ENCODE peak calls at places on chromosomes 16 and 17, in nine cellular contexts. One of them, this sample, is unnamed.

GRCh38 chr17:49553676-49554335 is 21.9 kb upstream of the NXPH3 start:
- DNase-seq in neural progenitor cell: peak; percentile 1
- DNase-seq in GM12865: no peak
- DNase-seq in cardiac muscle cell: no peak
- DNase-seq in CD4-positive, alpha-beta memory T cell: no peak
- DNase-seq in gastrocnemius medialis: no peak
- DNase-seq in NT2/D1: no peak
- DNase-seq in skeletal muscle cell: no peak
- DNase-seq in pancreas: no peak
- DNase-seq in this sample: no peak

GRCh38 chr17:42288985-42289862 is 926 bp downstream of the STAT5A start:
- DNase-seq in neural progenitor cell: no peak
- DNase-seq in GM12865: peak; percentile 58
- DNase-seq in cardiac muscle cell: no peak
- DNase-seq in CD4-positive, alpha-beta memory T cell: peak; percentile 56
- DNase-seq in gastrocnemius medialis: peak; percentile 48
- DNase-seq in NT2/D1: no peak
- DNase-seq in skeletal muscle cell: no peak
- DNase-seq in pancreas: peak; percentile 76
- DNase-seq in this sample: no peak

GRCh38 chr17:42230225-42230624 is 35.9 kb upstream of the GHDC start:
- DNase-seq in neural progenitor cell: no peak
- DNase-seq in GM12865: peak; percentile 16
- DNase-seq in cardiac muscle cell: no peak
- DNase-seq in CD4-positive, alpha-beta memory T cell: no peak
- DNase-seq in gastrocnemius medialis: no peak
- DNase-seq in NT2/D1: no peak
- DNase-seq in skeletal muscle cell: no peak
- DNase-seq in pancreas: no peak
- DNase-seq in this sample: no peak

GRCh38 chr17:22286337-22287041 is 594.2 kb downstream of the KCNJ18 start:
- DNase-seq in neural progenitor cell: no peak
- DNase-seq in GM12865: no peak
- DNase-seq in cardiac muscle cell: no peak
- DNase-seq in CD4-positive, alpha-beta memory T cell: no peak
- DNase-seq in gastrocnemius medialis: no peak
- DNase-seq in NT2/D1: no peak
- DNase-seq in skeletal muscle cell: no peak
- DNase-seq in pancreas: no peak
- DNase-seq in this sample: no peak

GRCh38 chr17:54971147-54971546 is 2.6 kb downstream of the STXBP4 start:
- DNase-seq in neural progenitor cell: no peak
- DNase-seq in GM12865: no peak
- DNase-seq in cardiac muscle cell: no peak
- DNase-seq in CD4-positive, alpha-beta memory T cell: no peak
- DNase-seq in gastrocnemius medialis: no peak
- DNase-seq in NT2/D1: no peak
- DNase-seq in skeletal muscle cell: no peak
- DNase-seq in pancreas: no peak
- DNase-seq in this sample: no peak

GRCh38 chr16:48511071-48511540 is 98.9 kb downstream of the N4BP1 start:
- DNase-seq in neural progenitor cell: peak; percentile 25
- DNase-seq in GM12865: no peak
- DNase-seq in cardiac muscle cell: peak; percentile 76
- DNase-seq in CD4-positive, alpha-beta memory T cell: no peak
- DNase-seq in gastrocnemius medialis: no peak
- DNase-seq in NT2/D1: peak; percentile 36
- DNase-seq in skeletal muscle cell: peak; percentile 45
- DNase-seq in pancreas: no peak
- DNase-seq in this sample: no peak

GRCh38 chr17:50355336-50355700 is 9.4 kb downstream of the XYLT2 start:
- DNase-seq in neural progenitor cell: no peak
- DNase-seq in GM12865: no peak
- DNase-seq in cardiac muscle cell: no peak
- DNase-seq in CD4-positive, alpha-beta memory T cell: no peak
- DNase-seq in gastrocnemius medialis: no peak
- DNase-seq in NT2/D1: no peak
- DNase-seq in skeletal muscle cell: no peak
- DNase-seq in pancreas: no peak
- DNase-seq in this sample: no peak

GRCh38 chr17:37110816-37111215 is 162.1 kb downstream of the AATF start:
- DNase-seq in neural progenitor cell: peak; percentile 41
- DNase-seq in GM12865: no peak
- DNase-seq in cardiac muscle cell: no peak
- DNase-seq in CD4-positive, alpha-beta memory T cell: no peak
- DNase-seq in gastrocnemius medialis: no peak
- DNase-seq in NT2/D1: no peak
- DNase-seq in skeletal muscle cell: no peak
- DNase-seq in pancreas: no peak
- DNase-seq in this sample: no peak

GRCh38 chr16:24975428-24975889 is 39.7 kb downstream of the ARHGAP17 start:
- DNase-seq in neural progenitor cell: no peak
- DNase-seq in GM12865: peak; percentile 89
- DNase-seq in cardiac muscle cell: peak; percentile 52
- DNase-seq in CD4-positive, alpha-beta memory T cell: no peak
- DNase-seq in gastrocnemius medialis: peak; percentile 72
- DNase-seq in NT2/D1: no peak
- DNase-seq in skeletal muscle cell: no peak
- DNase-seq in pancreas: no peak
- DNase-seq in this sample: no peak

GRCh38 chr16:24976971-24977672 is 38.0 kb downstream of the ARHGAP17 start:
- DNase-seq in neural progenitor cell: no peak
- DNase-seq in GM12865: no peak
- DNase-seq in cardiac muscle cell: no peak
- DNase-seq in CD4-positive, alpha-beta memory T cell: no peak
- DNase-seq in gastrocnemius medialis: no peak
- DNase-seq in NT2/D1: no peak
- DNase-seq in skeletal muscle cell: no peak
- DNase-seq in pancreas: no peak
- DNase-seq in this sample: no peak

GRCh38 chr16:24978370-24978914 is 36.7 kb downstream of the ARHGAP17 start:
- DNase-seq in neural progenitor cell: no peak
- DNase-seq in GM12865: peak; percentile 71
- DNase-seq in cardiac muscle cell: no peak
- DNase-seq in CD4-positive, alpha-beta memory T cell: no peak
- DNase-seq in gastrocnemius medialis: no peak
- DNase-seq in NT2/D1: no peak
- DNase-seq in skeletal muscle cell: no peak
- DNase-seq in pancreas: no peak
- DNase-seq in this sample: no peak

GRCh38 chr16:24976061-24976779 is 38.9 kb downstream of the ARHGAP17 start:
- DNase-seq in neural progenitor cell: no peak
- DNase-seq in GM12865: no peak
- DNase-seq in cardiac muscle cell: no peak
- DNase-seq in CD4-positive, alpha-beta memory T cell: no peak
- DNase-seq in gastrocnemius medialis: no peak
- DNase-seq in NT2/D1: no peak
- DNase-seq in skeletal muscle cell: no peak
- DNase-seq in pancreas: no peak
- DNase-seq in this sample: no peak

DNA sequence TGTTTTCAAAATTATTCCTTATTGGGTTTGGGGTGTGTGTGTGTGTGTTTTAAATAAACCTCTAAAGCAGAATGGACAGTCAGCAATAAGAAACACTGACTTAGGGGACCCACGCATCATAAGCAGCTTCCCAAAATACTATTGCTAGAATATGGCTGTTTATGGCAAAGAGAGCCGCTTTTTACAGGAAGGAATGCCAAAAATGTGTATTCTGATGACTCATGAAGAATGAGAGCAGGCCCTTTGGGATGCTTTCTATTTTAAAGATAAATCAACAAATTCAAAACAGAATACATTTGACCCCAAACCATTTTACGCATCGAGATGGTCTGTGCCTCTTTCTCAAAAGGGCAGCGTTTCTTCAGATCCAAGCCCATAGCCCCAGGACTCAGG is 37.5 kb downstream of the ARHGAP17 start:
- DNase-seq in neural progenitor cell: no peak
- DNase-seq in GM12865: no peak
- DNase-seq in cardiac muscle cell: peak; percentile 83
- DNase-seq in CD4-positive, alpha-beta memory T cell: no peak
- DNase-seq in gastrocnemius medialis: no peak
- DNase-seq in NT2/D1: no peak
- DNase-seq in skeletal muscle cell: peak; percentile 52
- DNase-seq in pancreas: no peak
- DNase-seq in this sample: no peak
- H3K4me3 ChIP-seq in neural progenitor cell: no peak overlapping the region
- H3K4me3 ChIP-seq in GM12865: no peak overlapping the region
- H3K4me3 ChIP-seq in cardiac muscle cell: no peak overlapping the region
- H3K4me3 ChIP-seq in CD4-positive, alpha-beta memory T cell: no peak overlapping the region
- H3K4me3 ChIP-seq in gastrocnemius medialis: no peak overlapping the region
- H3K4me3 ChIP-seq in NT2/D1: no peak overlapping the region
- H3K4me3 ChIP-seq in skeletal muscle cell: no peak overlapping the region
- H3K4me3 ChIP-seq in pancreas: no peak overlapping the region
- H3K4me3 ChIP-seq in this sample: no peak overlapping the region

DNA sequence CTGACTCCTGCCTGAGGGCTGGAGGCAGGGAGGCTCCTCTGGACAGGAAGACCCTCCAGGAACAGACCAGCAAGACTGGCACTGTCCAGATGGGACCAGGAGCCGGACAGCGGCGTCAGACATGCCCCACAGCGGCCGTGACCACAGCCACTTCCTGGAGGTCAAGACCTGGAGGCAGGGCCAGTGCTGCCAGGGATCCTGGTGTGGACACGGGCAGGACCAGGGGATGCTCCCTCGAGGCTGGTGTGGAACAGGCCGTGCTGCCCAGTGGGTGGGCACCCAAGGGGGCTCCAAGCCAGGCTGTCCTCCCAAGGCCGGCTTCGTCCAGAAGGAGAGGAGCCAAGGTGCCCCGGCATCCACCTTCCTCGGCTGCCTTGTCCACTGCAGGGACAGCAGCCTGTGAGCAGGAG is 4.5 kb upstream of the CCDC57 start:
- DNase-seq in neural progenitor cell: no peak
- DNase-seq in GM12865: no peak
- DNase-seq in cardiac muscle cell: peak; percentile 54
- DNase-seq in CD4-positive, alpha-beta memory T cell: no peak
- DNase-seq in gastrocnemius medialis: peak; percentile 36
- DNase-seq in NT2/D1: no peak
- DNase-seq in skeletal muscle cell: no peak
- DNase-seq in pancreas: peak; percentile 54
- DNase-seq in this sample: no peak
- H3K4me3 ChIP-seq in neural progenitor cell: no peak overlapping the region
- H3K4me3 ChIP-seq in GM12865: peak overlapping the region; percentile 28
- H3K4me3 ChIP-seq in cardiac muscle cell: no peak overlapping the region
- H3K4me3 ChIP-seq in CD4-positive, alpha-beta memory T cell: no peak overlapping the region
- H3K4me3 ChIP-seq in gastrocnemius medialis: no peak overlapping the region
- H3K4me3 ChIP-seq in NT2/D1: no peak overlapping the region
- H3K4me3 ChIP-seq in skeletal muscle cell: no peak overlapping the region
- H3K4me3 ChIP-seq in pancreas: no peak overlapping the region
- H3K4me3 ChIP-seq in this sample: no peak overlapping the region

GRCh38 chr17:77140878-77141767 is at the start of gene SEC14L1:
- DNase-seq in neural progenitor cell: peak; percentile 79
- DNase-seq in GM12865: peak; percentile 75
- DNase-seq in cardiac muscle cell: peak; percentile 33
- DNase-seq in CD4-positive, alpha-beta memory T cell: peak; percentile 9
- DNase-seq in gastrocnemius medialis: peak; percentile 76
- DNase-seq in NT2/D1: no peak
- DNase-seq in skeletal muscle cell: no peak
- DNase-seq in pancreas: peak; percentile 66
- DNase-seq in this sample: no peak

GRCh38 chr17:77144227-77144626 is 3.5 kb downstream of the SEC14L1 start:
- DNase-seq in neural progenitor cell: no peak
- DNase-seq in GM12865: peak; percentile 67
- DNase-seq in cardiac muscle cell: no peak
- DNase-seq in CD4-positive, alpha-beta memory T cell: no peak
- DNase-seq in gastrocnemius medialis: no peak
- DNase-seq in NT2/D1: no peak
- DNase-seq in skeletal muscle cell: no peak
- DNase-seq in pancreas: no peak
- DNase-seq in this sample: no peak

GRCh38 chr17:77143306-77143705 is 2.5 kb downstream of the SEC14L1 start:
- DNase-seq in neural progenitor cell: no peak
- DNase-seq in GM12865: no peak
- DNase-seq in cardiac muscle cell: no peak
- DNase-seq in CD4-positive, alpha-beta memory T cell: no peak
- DNase-seq in gastrocnemius medialis: no peak
- DNase-seq in NT2/D1: no peak
- DNase-seq in skeletal muscle cell: no peak
- DNase-seq in pancreas: no peak
- DNase-seq in this sample: no peak

GRCh38 chr17:77141846-77142449 is 1.2 kb downstream of the SEC14L1 start:
- DNase-seq in neural progenitor cell: no peak
- DNase-seq in GM12865: no peak
- DNase-seq in cardiac muscle cell: no peak
- DNase-seq in CD4-positive, alpha-beta memory T cell: no peak
- DNase-seq in gastrocnemius medialis: no peak
- DNase-seq in NT2/D1: no peak
- DNase-seq in skeletal muscle cell: no peak
- DNase-seq in pancreas: no peak
- DNase-seq in this sample: no peak

DNA sequence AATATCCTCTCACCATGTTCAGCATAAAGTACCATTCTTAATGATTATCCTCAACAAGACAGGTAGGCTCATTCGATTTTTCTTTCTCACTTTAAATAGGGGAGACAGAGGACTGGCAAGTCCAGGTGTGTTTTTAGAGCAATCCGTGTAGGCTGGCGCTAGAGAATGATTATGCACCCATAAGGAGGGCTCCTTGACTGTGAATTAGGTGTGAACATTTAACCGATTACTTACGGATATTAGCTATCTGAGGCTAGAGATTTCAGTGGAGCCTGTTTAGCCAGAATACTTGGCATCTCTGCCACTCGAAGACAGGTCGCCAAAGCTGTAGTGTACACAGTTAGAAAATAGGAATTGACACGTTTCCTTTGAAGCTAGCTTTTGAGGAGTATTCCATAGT is 1.9 kb downstream of the SEC14L1 start:
- DNase-seq in neural progenitor cell: no peak
- DNase-seq in GM12865: no peak
- DNase-seq in cardiac muscle cell: no peak
- DNase-seq in CD4-positive, alpha-beta memory T cell: no peak
- DNase-seq in gastrocnemius medialis: no peak
- DNase-seq in NT2/D1: no peak
- DNase-seq in skeletal muscle cell: no peak
- DNase-seq in pancreas: no peak
- DNase-seq in this sample: no peak
- H3K4me3 ChIP-seq in neural progenitor cell: no peak overlapping the region
- H3K4me3 ChIP-seq in GM12865: peak overlapping the region; percentile 80
- H3K4me3 ChIP-seq in cardiac muscle cell: no peak overlapping the region
- H3K4me3 ChIP-seq in CD4-positive, alpha-beta memory T cell: no peak overlapping the region
- H3K4me3 ChIP-seq in gastrocnemius medialis: peak overlapping the region; percentile 85
- H3K4me3 ChIP-seq in NT2/D1: no peak overlapping the region
- H3K4me3 ChIP-seq in skeletal muscle cell: no peak overlapping the region
- H3K4me3 ChIP-seq in pancreas: peak overlapping the region; percentile 80
- H3K4me3 ChIP-seq in this sample: no peak overlapping the region

GRCh38 chr17:8138672-8139371 is 13.4 kb downstream of the PER1 start:
- DNase-seq in neural progenitor cell: peak; percentile 98
- DNase-seq in GM12865: peak; percentile 97
- DNase-seq in cardiac muscle cell: peak; percentile 98
- DNase-seq in CD4-positive, alpha-beta memory T cell: peak; percentile 97
- DNase-seq in gastrocnemius medialis: peak; percentile 93
- DNase-seq in NT2/D1: peak; percentile 88
- DNase-seq in skeletal muscle cell: peak; percentile 84
- DNase-seq in pancreas: peak; percentile 95
- DNase-seq in this sample: peak; percentile 98

GRCh38 chr17:8140413-8141029 is 11.7 kb downstream of the PER1 start:
- DNase-seq in neural progenitor cell: no peak
- DNase-seq in GM12865: no peak
- DNase-seq in cardiac muscle cell: no peak
- DNase-seq in CD4-positive, alpha-beta memory T cell: no peak
- DNase-seq in gastrocnemius medialis: peak; percentile 24
- DNase-seq in NT2/D1: no peak
- DNase-seq in skeletal muscle cell: no peak
- DNase-seq in pancreas: peak; percentile 47
- DNase-seq in this sample: no peak

GRCh38 chr17:8138366-8138671 is 13.9 kb downstream of the PER1 start:
- DNase-seq in neural progenitor cell: no peak
- DNase-seq in GM12865: no peak
- DNase-seq in cardiac muscle cell: no peak
- DNase-seq in CD4-positive, alpha-beta memory T cell: no peak
- DNase-seq in gastrocnemius medialis: no peak
- DNase-seq in NT2/D1: no peak
- DNase-seq in skeletal muscle cell: no peak
- DNase-seq in pancreas: no peak
- DNase-seq in this sample: no peak

GRCh38 chr17:8140058-8140412 is 12.2 kb downstream of the PER1 start:
- DNase-seq in neural progenitor cell: no peak
- DNase-seq in GM12865: no peak
- DNase-seq in cardiac muscle cell: no peak
- DNase-seq in CD4-positive, alpha-beta memory T cell: peak; percentile 15
- DNase-seq in gastrocnemius medialis: peak; percentile 72
- DNase-seq in NT2/D1: no peak
- DNase-seq in skeletal muscle cell: no peak
- DNase-seq in pancreas: peak; percentile 56
- DNase-seq in this sample: no peak

DNA sequence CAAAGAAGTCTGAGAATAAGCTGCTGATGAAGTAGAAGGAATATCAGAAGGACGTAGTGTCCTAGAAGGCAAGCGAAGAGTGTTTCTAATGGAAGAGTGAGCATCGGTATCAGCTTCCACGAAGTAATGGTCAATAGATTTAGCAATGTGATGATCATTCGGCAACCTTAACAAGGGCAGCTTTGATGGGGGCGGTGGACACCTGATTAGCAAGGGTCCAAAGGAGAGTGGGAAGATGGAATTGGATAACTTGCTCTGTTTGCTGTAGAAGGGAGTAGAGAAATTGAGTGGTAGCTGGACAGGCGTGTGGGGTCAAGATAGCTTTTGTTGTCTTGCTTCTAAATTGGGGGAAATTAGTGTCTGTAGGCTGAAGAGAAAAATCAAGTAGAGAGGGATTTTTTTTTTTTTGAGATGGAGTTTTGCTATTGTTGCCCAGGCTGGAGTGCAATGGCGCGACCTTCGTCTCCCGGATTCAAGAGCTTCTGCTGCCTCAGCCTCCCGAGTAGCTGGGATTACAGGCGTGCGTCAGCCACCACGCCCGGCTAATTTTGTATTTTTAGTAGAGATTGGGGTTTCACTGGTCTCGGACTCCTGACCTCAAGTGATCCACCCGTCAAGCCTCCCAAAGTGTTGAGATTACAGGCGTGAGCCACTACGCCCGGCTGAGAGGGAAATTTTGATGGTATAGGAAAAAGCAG is 13.9 kb upstream of the HES7 start:
- DNase-seq in neural progenitor cell: no peak
- DNase-seq in GM12865: no peak
- DNase-seq in cardiac muscle cell: no peak
- DNase-seq in CD4-positive, alpha-beta memory T cell: no peak
- DNase-seq in gastrocnemius medialis: peak; percentile 22
- DNase-seq in NT2/D1: no peak
- DNase-seq in skeletal muscle cell: no peak
- DNase-seq in pancreas: peak; percentile 12
- DNase-seq in this sample: no peak
- H3K4me3 ChIP-seq in neural progenitor cell: peak overlapping the region; percentile 79
- H3K4me3 ChIP-seq in GM12865: peak overlapping the region; percentile 77
- H3K4me3 ChIP-seq in cardiac muscle cell: peak overlapping the region; percentile 40
- H3K4me3 ChIP-seq in CD4-positive, alpha-beta memory T cell: peak overlapping the region; percentile 43
- H3K4me3 ChIP-seq in gastrocnemius medialis: no peak overlapping the region
- H3K4me3 ChIP-seq in NT2/D1: peak overlapping the region; percentile 33
- H3K4me3 ChIP-seq in skeletal muscle cell: peak overlapping the region; percentile 4
- H3K4me3 ChIP-seq in pancreas: no peak overlapping the region
- H3K4me3 ChIP-seq in this sample: peak overlapping the region; percentile 47

This sample was measured in Jurkat, Clone E6-1.